ENCODE peak calls at places on chromosomes 5 and 9, in eight cellular contexts. Y, A, S, X, Z, T, Q and O are unnamed samples.

GRCh38 chr5:83474170-83474796 is 2.7 kb downstream of the VCAN start:
- DNase-seq in Y (peak; percentile 68), A (peak; percentile 60), S (peak; percentile 98), X (peak; percentile 55), Z (no peak), T (peak; percentile 85), Q (peak; percentile 77), O (peak; percentile 98)

GRCh38 chr9:114348906-114349482 is 19.3 kb downstream of the ORM2 start:
- DNase-seq in Y (peak; percentile 63), A (no peak), S (peak; percentile 97), X (peak; percentile 95), Z (peak; percentile 52), T (peak; percentile 90), Q (no peak), O (peak; percentile 90)

GRCh38 chr5:142512680-142513042 is 173.2 kb downstream of the FGF1 start:
- DNase-seq in Y (no peak), A (no peak), S (peak; percentile 45), X (no peak), Z (no peak), T (peak; percentile 31), Q (no peak), O (no peak)

GRCh38 chr5:59798862-59799667 is 94.5 kb downstream of the PDE4D start:
- DNase-seq in Y (no peak), A (no peak), S (no peak), X (no peak), Z (no peak), T (peak; percentile 54), Q (no peak), O (no peak)

GRCh38 chr9:89529243-89530030 is 31.5 kb upstream of the SEMA4D start:
- DNase-seq in Y (no peak), A (peak; percentile 47), S (no peak), X (no peak), Z (no peak), T (no peak), Q (no peak), O (no peak)

GRCh38 chr9:89116064-89116817 is 62.4 kb downstream of the SHC3 start:
- DNase-seq in Y (no peak), A (no peak), S (no peak), X (no peak), Z (no peak), T (peak; percentile 2), Q (no peak), O (no peak)

GRCh38 chr9:124335320-124335707 is 77.6 kb downstream of the NEK6 start:
- DNase-seq in Y (no peak), A (no peak), S (no peak), X (no peak), Z (no peak), T (no peak), Q (no peak), O (no peak)

GRCh38 chr9:89742660-89743059 is 137.8 kb downstream of the GADD45G start:
- DNase-seq in Y (no peak), A (no peak), S (no peak), X (no peak), Z (no peak), T (no peak), Q (no peak), O (no peak)

GRCh38 chr5:72951850-72952468 is 3.9 kb upstream of the FCHO2 start:
- DNase-seq in Y (no peak), A (no peak), S (no peak), X (no peak), Z (no peak), T (peak; percentile 47), Q (no peak), O (no peak)

GRCh38 chr5:135194573-135195266 is 160.7 kb upstream of the PITX1 start:
- DNase-seq in Y (no peak), A (no peak), S (no peak), X (no peak), Z (no peak), T (no peak), Q (no peak), O (no peak)

GRCh38 chr5:105931782-105932489 is 1738.8 kb downstream of the EFNA5 start:
- DNase-seq in Y (no peak), A (no peak), S (no peak), X (no peak), Z (no peak), T (no peak), Q (no peak), O (no peak)

GRCh38 chr9:113609562-113610318 is 146.2 kb downstream of the RGS3 start:
- DNase-seq in Y (peak; percentile 84), A (no peak), S (peak; percentile 88), X (no peak), Z (no peak), T (no peak), Q (peak; percentile 71), O (peak; percentile 87)